ENCODE peak calls at places on chromosomes 6 and 20, in eight cellular contexts. E is neural progenitor cell, G is HCT116, W is MM.1S, Q is GM23248, U is OCI-LY7, A is GM23338, Z is SK-N-SH. Y is an unnamed sample.

GRCh38 chr6:168905451-168906090 is 348.1 kb downstream of the THBS2 start:
- DNase-seq in Q (peak; percentile 39), Z (no peak), W (no peak), G (no peak), U (no peak), A (no peak), E (no peak), Y (no peak)

GRCh38 chr6:107458687-107459282 is 579 bp downstream of the PDSS2 start:
- DNase-seq in G (no peak), A (peak; percentile 47), E (no peak), Q (peak; percentile 58), U (peak; percentile 74), W (peak; percentile 44), Z (no peak), Y (peak; percentile 35)

GRCh38 chr6:168528457-168529095 is 87.6 kb downstream of the SMOC2 start:
- DNase-seq in Q (no peak), W (peak; percentile 13), G (no peak), Z (no peak), U (peak; percentile 28), E (no peak), A (no peak), Y (no peak)

GRCh38 chr20:31840906-31841816 is 4.2 kb downstream of the FOXS1 start:
- DNase-seq in A (no peak), G (no peak), Z (no peak), W (no peak), E (no peak), Q (peak; percentile 58), U (no peak), Y (no peak)

GRCh38 chr6:13766201-13766634 is 48.1 kb downstream of the MCUR1 start:
- DNase-seq in Q (peak; percentile 80), E (no peak), G (peak; percentile 29), W (no peak), A (no peak), U (no peak), Z (no peak), Y (peak; percentile 24)

GRCh38 chr6:72954736-72955135 is 270.6 kb downstream of the KHDC1L start:
- DNase-seq in Q (no peak), W (no peak), G (no peak), U (no peak), Z (no peak), E (no peak), A (no peak), Y (peak; percentile 22)

GRCh38 chr6:133553652-133554051 is 312.5 kb downstream of the EYA4 start:
- DNase-seq in A (peak; percentile 76), Q (peak; percentile 73), E (peak; percentile 81), G (peak; percentile 56), U (peak; percentile 37), Z (peak; percentile 32), W (peak; percentile 63), Y (peak; percentile 74)

GRCh38 chr6:42940493-42941045 is 11.3 kb downstream of the CNPY3 start:
- DNase-seq in U (no peak), E (no peak), Q (no peak), Z (no peak), A (no peak), G (no peak), W (no peak), Y (no peak)

GRCh38 chr20:46965477-46965876 is 70.8 kb downstream of the EYA2 start:
- DNase-seq in A (no peak), G (no peak), U (no peak), Q (no peak), E (no peak), Z (no peak), W (no peak), Y (no peak)

GRCh38 chr6:72623808-72624207 is 1.9 kb downstream of the KCNQ5 start:
- DNase-seq in W (no peak), Q (peak; percentile 40), A (no peak), Z (no peak), E (no peak), U (peak; percentile 24), G (no peak), Y (no peak)

GRCh38 chr20:18719426-18719825 is 94.2 kb upstream of the SCP2D1 start:
- DNase-seq in Q (peak; percentile 57), U (no peak), A (no peak), G (no peak), Z (no peak), W (no peak), E (no peak), Y (no peak)

GRCh38 chr20:44264287-44264686 is 17.2 kb downstream of the GDAP1L1 start:
- DNase-seq in G (no peak), E (peak; percentile 52), U (no peak), W (no peak), Q (peak; percentile 4), Z (no peak), A (peak; percentile 31), Y (peak; percentile 19)

GRCh38 chr6:170289108-170289931 is 1.6 kb downstream of the DLL1 start:
- DNase-seq in E (peak; percentile 48), Z (peak; percentile 57), A (peak; percentile 55), G (no peak), U (no peak), W (no peak), Q (peak; percentile 18), Y (no peak)

GRCh38 chr6:132690678-132691077 is 23.2 kb downstream of the VNN1 start:
- DNase-seq in U (no peak), W (no peak), E (no peak), Z (no peak), Q (no peak), A (no peak), G (no peak), Y (no peak)

GRCh38 chr20:25470045-25470444 is 62.6 kb downstream of the GINS1 start:
- DNase-seq in Q (peak; percentile 23), W (peak; percentile 32), U (peak; percentile 42), E (peak; percentile 68), G (peak; percentile 8), Z (peak; percentile 62), A (peak; percentile 86), Y (peak; percentile 45)

GRCh38 chr20:54479138-54479906 is 3.9 kb downstream of the DOK5 start:
- DNase-seq in A (peak; percentile 64), U (no peak), Z (peak; percentile 8), G (peak; percentile 4), W (no peak), E (peak; percentile 73), Q (peak; percentile 26), Y (peak; percentile 19)

GRCh38 chr6:6994796-6995195 is 113.0 kb upstream of the RREB1 start:
- DNase-seq in U (no peak), A (no peak), Z (no peak), W (no peak), E (no peak), G (no peak), Q (no peak), Y (no peak)

GRCh38 chr6:119148102-119148824 is 69.8 kb upstream of the FAM184A start:
- DNase-seq in A (peak; percentile 68), E (peak; percentile 63), U (peak; percentile 51), G (peak; percentile 62), W (peak; percentile 53), Q (peak; percentile 91), Z (peak; percentile 66), Y (peak; percentile 71)

GRCh38 chr6:151772436-151772835 is 35.0 kb upstream of the ESR1 start:
- DNase-seq in U (no peak), Q (no peak), E (no peak), A (no peak), W (no peak), Z (no peak), G (no peak), Y (no peak)

GRCh38 chr20:42024653-42025052 is 406.5 kb upstream of the CHD6 start:
- DNase-seq in U (no peak), A (no peak), W (peak; percentile 44), E (peak; percentile 78), Q (no peak), G (no peak), Z (no peak), Y (peak; percentile 43)

DNA sequence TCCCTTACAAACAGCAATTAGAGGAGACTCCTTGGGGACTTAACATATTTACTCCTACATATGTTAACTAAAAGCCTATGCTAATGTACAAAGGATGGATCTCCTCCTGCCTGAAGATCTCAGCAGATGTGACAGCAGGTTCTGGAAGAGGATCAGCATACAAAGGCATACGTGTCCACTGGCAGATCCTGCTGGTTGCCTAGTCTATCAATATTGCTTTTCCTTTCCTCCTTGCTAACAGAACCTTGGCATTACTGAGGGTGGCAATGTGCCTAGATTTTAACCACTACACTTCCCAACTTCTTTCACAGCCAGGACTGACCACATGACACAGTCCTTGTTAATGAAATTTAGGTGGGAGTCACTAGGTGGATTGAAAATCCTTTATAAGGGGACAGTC is 29.6 kb downstream of the PRKN start:
- DNase-seq in Q (no peak), E (no peak), G (no peak), U (no peak), A (no peak), Z (no peak), W (no peak), Y (no peak)
- TF ChIP-seq EZH2phosphoT487 in Q (no peak), E (no peak), G (no peak), U (no peak), A (no peak), Z (no peak), W (no peak), Y (no peak)

DNA sequence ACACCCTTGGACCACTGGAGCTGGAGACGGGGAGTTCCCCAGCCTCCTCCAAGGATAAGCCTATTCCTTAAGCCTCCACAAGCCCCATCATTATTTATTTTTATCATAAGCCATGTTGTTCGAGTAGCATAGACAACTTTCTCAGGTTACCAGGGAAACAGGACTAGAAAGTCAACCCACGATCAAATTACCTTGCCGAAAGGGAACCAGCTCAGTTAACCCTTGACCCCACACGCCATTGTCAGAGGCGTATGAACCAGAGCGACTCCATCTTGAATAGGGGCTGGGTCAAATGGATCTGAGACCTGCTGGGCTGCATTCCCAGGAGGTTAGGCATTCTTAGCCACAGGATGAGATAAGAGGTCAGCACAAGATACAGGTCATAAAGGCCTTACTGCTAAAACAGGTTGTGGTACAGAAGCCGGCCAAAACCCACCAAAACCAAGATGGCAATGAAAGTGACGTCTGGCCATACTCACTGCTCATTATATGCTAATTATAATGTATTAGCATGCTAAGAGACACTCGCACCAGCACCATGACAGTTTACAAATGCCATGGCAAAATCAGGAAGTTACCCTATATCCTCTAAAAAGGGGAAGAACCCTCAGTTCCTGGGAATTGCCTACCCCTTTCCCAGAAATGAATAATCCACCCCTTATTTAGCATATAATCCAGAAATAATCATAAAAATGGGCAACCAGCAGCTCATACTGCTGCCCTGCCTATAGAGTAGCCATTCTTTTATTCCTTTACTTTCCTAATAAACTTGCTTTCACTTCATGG is 22.4 kb downstream of the SYNJ2 start:
- DNase-seq in E (no peak), W (no peak), Q (no peak), Z (no peak), A (no peak), G (no peak), U (no peak), Y (no peak)
- H3K4me2 ChIP-seq in E (no peak overlapping the region), W (no peak overlapping the region), Q (peak overlapping the region; percentile 83), Z (peak overlapping the region; percentile 25), A (no peak overlapping the region), G (peak overlapping the region; percentile 35), U (no peak overlapping the region), Y (no peak overlapping the region)

GRCh38 chr6:127918506-127919427 is 17.9 kb upstream of the THEMIS start:
- DNase-seq in Z (no peak), Q (no peak), U (no peak), E (no peak), A (no peak), W (peak; percentile 66), G (no peak), Y (no peak)
- TF ChIP-seq EZH2phosphoT487 in Z (no peak), Q (no peak), U (no peak), E (no peak), A (no peak), W (no peak), G (no peak), Y (no peak)

DNA sequence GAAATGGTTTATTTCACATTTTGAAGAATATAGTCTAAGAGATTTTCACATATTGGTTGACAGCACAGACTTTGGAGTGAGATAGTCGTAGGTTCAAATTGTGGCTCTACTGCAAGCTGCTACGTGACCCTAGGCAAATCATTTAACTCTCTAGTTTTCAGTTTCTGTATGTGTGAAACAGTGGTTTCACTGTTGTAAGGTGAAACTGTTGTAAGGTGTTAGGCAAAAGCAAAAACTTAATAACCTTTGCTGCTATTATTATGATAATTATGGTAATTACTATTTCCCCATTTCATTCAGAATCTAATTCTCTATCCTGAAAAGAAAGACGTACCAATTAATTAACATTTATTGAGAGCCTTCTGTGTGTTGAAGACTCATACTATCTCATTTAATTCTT is 144.2 kb downstream of the REV3L start:
- DNase-seq in Z (no peak), Q (no peak), A (no peak), U (no peak), G (no peak), W (peak; percentile 71), E (no peak), Y (no peak)
- H3K4me2 ChIP-seq in Z (no peak overlapping the region), Q (no peak overlapping the region), A (no peak overlapping the region), U (no peak overlapping the region), G (no peak overlapping the region), W (peak overlapping the region; percentile 16), E (no peak overlapping the region), Y (no peak overlapping the region)